ENCODE peak calls at places on chromosomes 12 and 14, in four cellular contexts. One of them, this sample, is unnamed.

GRCh38 chr14:37172936-37173613 is 669 bp upstream of the SLC25A21 start:
- DNase-seq in fibroblast of pulmonary artery: no peak
- DNase-seq in brain microvascular endothelial cell: no peak
- DNase-seq in GM12865: no peak
- DNase-seq in this sample: no peak

GRCh38 chr12:45730842-45731336 is 1.4 kb downstream of the ARID2 start:
- DNase-seq in fibroblast of pulmonary artery: peak; percentile 32
- DNase-seq in GM12865: peak; percentile 59
- DNase-seq in brain microvascular endothelial cell: peak; percentile 11
- DNase-seq in this sample: no peak

GRCh38 chr12:112422531-112422930 is 3.8 kb downstream of the PTPN11 start:
- DNase-seq in brain microvascular endothelial cell: no peak
- DNase-seq in GM12865: no peak
- DNase-seq in fibroblast of pulmonary artery: peak; percentile 14
- DNase-seq in this sample: no peak

GRCh38 chr14:73754911-73755360 is 40.8 kb upstream of the PNMA1 start:
- DNase-seq in GM12865: no peak
- DNase-seq in fibroblast of pulmonary artery: peak; percentile 64
- DNase-seq in brain microvascular endothelial cell: no peak
- DNase-seq in this sample: no peak

GRCh38 chr12:99111600-99111999 is 466.5 kb downstream of the APAF1 start:
- DNase-seq in brain microvascular endothelial cell: no peak
- DNase-seq in GM12865: peak; percentile 20
- DNase-seq in fibroblast of pulmonary artery: no peak
- DNase-seq in this sample: no peak

GRCh38 chr14:32984531-32984930 is 45.9 kb downstream of the NPAS3 start:
- DNase-seq in fibroblast of pulmonary artery: no peak
- DNase-seq in GM12865: no peak
- DNase-seq in brain microvascular endothelial cell: no peak
- DNase-seq in this sample: no peak

GRCh38 chr12:25412735-25413134 is 140.3 kb downstream of the LMNTD1 start:
- DNase-seq in brain microvascular endothelial cell: no peak
- DNase-seq in fibroblast of pulmonary artery: no peak
- DNase-seq in GM12865: no peak
- DNase-seq in this sample: no peak

GRCh38 chr14:94548999-94549985 is 11.9 kb upstream of the SERPINA4 start:
- DNase-seq in fibroblast of pulmonary artery: peak; percentile 70
- DNase-seq in brain microvascular endothelial cell: peak; percentile 61
- DNase-seq in GM12865: peak; percentile 69
- DNase-seq in this sample: no peak

GRCh38 chr14:77507762-77508161 is 9.1 kb upstream of the ISM2 start:
- DNase-seq in GM12865: no peak
- DNase-seq in brain microvascular endothelial cell: no peak
- DNase-seq in fibroblast of pulmonary artery: no peak
- DNase-seq in this sample: no peak

GRCh38 chr14:88327497-88327896 is 4.4 kb upstream of the KCNK10 start:
- DNase-seq in fibroblast of pulmonary artery: no peak
- DNase-seq in GM12865: no peak
- DNase-seq in brain microvascular endothelial cell: no peak
- DNase-seq in this sample: no peak

GRCh38 chr14:33191855-33192254 is 253.2 kb downstream of the NPAS3 start:
- DNase-seq in GM12865: no peak
- DNase-seq in fibroblast of pulmonary artery: no peak
- DNase-seq in brain microvascular endothelial cell: no peak
- DNase-seq in this sample: no peak

GRCh38 chr14:50064993-50065392 is 51.4 kb downstream of the VCPKMT start:
- DNase-seq in fibroblast of pulmonary artery: no peak
- DNase-seq in GM12865: peak; percentile 96
- DNase-seq in brain microvascular endothelial cell: no peak
- DNase-seq in this sample: no peak

GRCh38 chr14:97723834-97724770 is 926.9 kb downstream of the VRK1 start:
- DNase-seq in GM12865: peak; percentile 54
- DNase-seq in fibroblast of pulmonary artery: no peak
- DNase-seq in brain microvascular endothelial cell: no peak
- DNase-seq in this sample: no peak

GRCh38 chr12:26768611-26769603 is 64.1 kb downstream of the ITPR2 start:
- DNase-seq in fibroblast of pulmonary artery: no peak
- DNase-seq in brain microvascular endothelial cell: no peak
- DNase-seq in GM12865: peak; percentile 61
- DNase-seq in this sample: no peak

GRCh38 chr12:189622-189962 is 24.4 kb downstream of the SLC6A12 start:
- DNase-seq in GM12865: no peak
- DNase-seq in brain microvascular endothelial cell: no peak
- DNase-seq in fibroblast of pulmonary artery: no peak
- DNase-seq in this sample: no peak

GRCh38 chr12:11922361-11922760 is 148.4 kb upstream of the BCL2L14 start:
- DNase-seq in GM12865: no peak
- DNase-seq in fibroblast of pulmonary artery: no peak
- DNase-seq in brain microvascular endothelial cell: no peak
- DNase-seq in this sample: no peak

GRCh38 chr12:10218021-10218420 is 5.3 kb downstream of the GABARAPL1 start:
- DNase-seq in GM12865: no peak
- DNase-seq in brain microvascular endothelial cell: no peak
- DNase-seq in fibroblast of pulmonary artery: no peak
- DNase-seq in this sample: no peak

GRCh38 chr14:55864890-55865655 is 253.1 kb upstream of the PELI2 start:
- DNase-seq in GM12865: peak; percentile 22
- DNase-seq in fibroblast of pulmonary artery: no peak
- DNase-seq in brain microvascular endothelial cell: no peak
- DNase-seq in this sample: no peak

GRCh38 chr14:71119075-71119474 is 211.8 kb downstream of the PCNX1 start:
- DNase-seq in brain microvascular endothelial cell: peak; percentile 26
- DNase-seq in GM12865: no peak
- DNase-seq in fibroblast of pulmonary artery: peak; percentile 26
- DNase-seq in this sample: peak; percentile 57

GRCh38 chr12:87253157-87253556 is 776.0 kb downstream of the C12orf50 start:
- DNase-seq in fibroblast of pulmonary artery: no peak
- DNase-seq in brain microvascular endothelial cell: no peak
- DNase-seq in GM12865: no peak
- DNase-seq in this sample: no peak

GRCh38 chr12:66804555-66804954 is 125.7 kb upstream of the GRIP1 start:
- DNase-seq in fibroblast of pulmonary artery: no peak
- DNase-seq in brain microvascular endothelial cell: no peak
- DNase-seq in GM12865: no peak
- DNase-seq in this sample: no peak

GRCh38 chr12:48198619-48198973 is 4.5 kb downstream of the OR10AD1 start:
- DNase-seq in brain microvascular endothelial cell: no peak
- DNase-seq in fibroblast of pulmonary artery: peak; percentile 14
- DNase-seq in GM12865: peak; percentile 42
- DNase-seq in this sample: no peak

GRCh38 chr14:67900188-67900587 is 80.6 kb downstream of the RAD51B start:
- DNase-seq in GM12865: no peak
- DNase-seq in fibroblast of pulmonary artery: no peak
- DNase-seq in brain microvascular endothelial cell: no peak
- DNase-seq in this sample: no peak

GRCh38 chr12:104063712-104064030 is 660 bp upstream of the HCFC2 start:
- DNase-seq in GM12865: peak; percentile 55
- DNase-seq in brain microvascular endothelial cell: peak; percentile 28
- DNase-seq in fibroblast of pulmonary artery: peak; percentile 50
- DNase-seq in this sample: peak; percentile 23

GRCh38 chr12:130768120-130768519 is 52.0 kb upstream of the RIMBP2 start:
- DNase-seq in fibroblast of pulmonary artery: no peak
- DNase-seq in brain microvascular endothelial cell: no peak
- DNase-seq in GM12865: peak; percentile 45
- DNase-seq in this sample: no peak

DNA sequence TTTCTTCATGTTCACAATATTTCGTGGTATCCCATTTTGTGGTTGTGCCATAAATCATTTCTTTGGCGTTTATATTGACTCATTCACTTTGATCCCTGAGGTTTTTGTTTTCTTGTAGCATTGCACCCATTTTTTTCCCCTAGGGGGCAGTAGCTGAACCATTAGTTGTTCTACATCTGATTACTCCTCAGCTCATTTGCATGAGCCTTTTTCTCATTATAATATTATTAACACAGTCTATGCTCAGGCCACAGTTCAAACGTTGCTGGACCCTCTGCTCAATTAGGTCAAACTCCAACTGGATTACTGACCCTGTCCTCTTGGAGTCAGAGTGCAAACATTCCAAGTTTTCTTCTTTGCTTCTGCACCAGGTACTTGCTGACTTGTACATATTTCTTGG is 475.4 kb upstream of the SEL1L start:
- DNase-seq in GM12865: no peak
- DNase-seq in brain microvascular endothelial cell: no peak
- DNase-seq in fibroblast of pulmonary artery: no peak
- DNase-seq in this sample: no peak
- TF ChIP-seq CTCF in GM12865: peak; percentile 24
- TF ChIP-seq CTCF in brain microvascular endothelial cell: no peak
- TF ChIP-seq CTCF in fibroblast of pulmonary artery: no peak
- TF ChIP-seq CTCF in this sample: peak; percentile 43

GRCh38 chr12:13962699-13963098 is 18.7 kb downstream of the GRIN2B start:
- DNase-seq in fibroblast of pulmonary artery: no peak
- DNase-seq in brain microvascular endothelial cell: no peak
- DNase-seq in GM12865: peak; percentile 24
- DNase-seq in this sample: no peak
- TF ChIP-seq CTCF in fibroblast of pulmonary artery: peak; percentile 8
- TF ChIP-seq CTCF in brain microvascular endothelial cell: peak; percentile 33
- TF ChIP-seq CTCF in GM12865: peak; percentile 48
- TF ChIP-seq CTCF in this sample: no peak

GRCh38 chr12:72141381-72141780 is 130.8 kb upstream of the TRHDE start:
- DNase-seq in brain microvascular endothelial cell: peak; percentile 17
- DNase-seq in fibroblast of pulmonary artery: peak; percentile 1
- DNase-seq in GM12865: peak; percentile 74
- DNase-seq in this sample: peak; percentile 25
- TF ChIP-seq CTCF in brain microvascular endothelial cell: peak; percentile 40
- TF ChIP-seq CTCF in fibroblast of pulmonary artery: no peak
- TF ChIP-seq CTCF in GM12865: peak; percentile 37
- TF ChIP-seq CTCF in this sample: peak; percentile 74

DNA sequence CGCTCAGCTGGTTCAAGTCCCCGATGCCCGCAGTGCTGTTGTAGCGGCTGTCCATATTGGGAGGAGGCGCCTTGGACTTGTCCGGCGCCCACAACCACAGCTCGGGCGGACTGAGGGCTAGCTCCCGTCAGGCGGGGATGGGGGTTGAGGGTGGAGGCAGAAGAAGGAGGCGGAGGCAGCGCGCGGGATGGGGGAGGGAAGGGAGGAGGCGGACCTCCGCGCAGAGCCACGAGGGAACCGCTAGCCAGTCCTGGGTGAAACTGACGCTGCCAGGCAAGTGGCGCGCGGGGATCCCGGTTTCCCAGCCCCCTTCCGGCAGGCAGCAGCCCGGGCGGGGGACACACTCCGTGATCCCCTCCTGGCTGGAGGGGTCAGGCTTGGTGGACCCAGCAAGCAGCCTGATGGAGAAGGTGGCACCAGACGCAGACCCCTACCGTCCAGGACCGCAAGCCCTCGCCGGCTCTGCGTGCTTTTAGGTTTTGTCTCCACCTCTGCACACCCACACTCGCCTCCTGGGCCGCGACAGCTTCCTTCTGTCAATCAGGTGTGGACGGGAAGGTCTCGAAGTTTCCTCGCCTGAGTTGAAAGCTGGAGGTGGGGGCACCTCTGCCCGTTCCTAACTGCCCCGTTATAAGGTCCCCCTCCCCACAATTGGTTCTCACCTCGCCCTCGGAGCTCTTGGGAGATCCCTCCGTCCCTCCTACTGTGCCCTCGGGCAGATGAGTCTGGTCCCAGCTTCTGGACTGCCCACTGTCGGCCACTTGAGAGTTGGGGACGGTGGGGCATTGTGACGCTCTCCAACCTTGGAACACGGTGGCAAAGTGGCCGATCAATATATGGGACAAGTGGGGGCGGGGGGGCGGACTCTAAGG is at the start of gene CPNE8:
- DNase-seq in brain microvascular endothelial cell: peak; percentile 25
- DNase-seq in fibroblast of pulmonary artery: peak; percentile 81
- DNase-seq in GM12865: peak; percentile 87
- DNase-seq in this sample: no peak
- TF ChIP-seq CTCF in brain microvascular endothelial cell: peak; percentile 6
- TF ChIP-seq CTCF in fibroblast of pulmonary artery: no peak
- TF ChIP-seq CTCF in GM12865: no peak
- TF ChIP-seq CTCF in this sample: no peak

This sample was measured in HFFc6.